ENCODE peak calls at places on chromosomes 7 and 10, in nine cellular contexts. C is breast epithelium, A is sigmoid colon, O is HepG2, F is Panc1, D is transverse colon, K is suprapubic skin, R is stomach, I is SK-N-SH. G is an unnamed sample.
A peak's percentile ranks its signal among the peaks of the same experiment; 100 is the strongest.

GRCh38 chr7:94656925-94657731 is 1.2 kb upstream of the SGCE start:
- DNase-seq in K (no peak), R (no peak), I (no peak), C (no peak), A (no peak), D (no peak), F (no peak), O (no peak), G (peak; percentile 75)

GRCh38 chr7:11373546-11374142 is 400.0 kb downstream of the PHF14 start:
- DNase-seq in I (peak; percentile 14), F (peak; percentile 7), A (no peak), K (no peak), C (no peak), R (no peak), D (no peak), O (peak; percentile 15), G (no peak)

GRCh38 chr7:26369519-26370385 is 78.1 kb downstream of the SNX10 start:
- DNase-seq in A (no peak), K (no peak), D (peak; percentile 20), I (peak; percentile 65), R (no peak), F (no peak), C (no peak), O (peak; percentile 36), G (no peak)

GRCh38 chr10:97788552-97789442 is 17.0 kb upstream of the SFRP5 start:
- DNase-seq in F (no peak), A (no peak), K (no peak), R (peak; percentile 61), C (peak; percentile 57), D (peak; percentile 53), O (peak; percentile 43), I (peak; percentile 80), G (no peak)

GRCh38 chr10:76916536-76916935 is 721.1 kb downstream of the KCNMA1 start:
- DNase-seq in F (no peak), K (no peak), C (no peak), O (no peak), R (no peak), I (no peak), A (no peak), D (no peak), G (no peak)

GRCh38 chr7:117800406-117800805 is 72.8 kb downstream of the CTTNBP2 start:
- DNase-seq in R (no peak), D (no peak), I (no peak), F (no peak), O (no peak), K (no peak), A (no peak), C (no peak), G (no peak)

GRCh38 chr7:30533886-30534285 is 29.3 kb upstream of the GGCT start:
- DNase-seq in C (no peak), O (no peak), R (no peak), I (no peak), K (no peak), F (no peak), A (no peak), D (no peak), G (no peak)

GRCh38 chr10:17210361-17210760 is 8.9 kb upstream of the TRDMT1 start:
- DNase-seq in K (no peak), I (no peak), R (no peak), O (no peak), A (no peak), D (no peak), C (no peak), F (no peak), G (no peak)

GRCh38 chr7:30647589-30647988 is 34.7 kb downstream of the CRHR2 start:
- DNase-seq in A (no peak), F (no peak), C (no peak), I (peak; percentile 29), K (no peak), R (no peak), D (no peak), O (no peak), G (peak; percentile 46)

GRCh38 chr7:417625-417889 is 102.1 kb downstream of the PDGFA start:
- DNase-seq in D (no peak), O (no peak), C (no peak), R (no peak), K (no peak), A (peak; percentile 36), F (no peak), I (no peak), G (no peak)

GRCh38 chr7:53984776-53985175 is 557.4 kb upstream of the VSTM2A start:
- DNase-seq in R (no peak), K (no peak), F (no peak), D (no peak), I (no peak), C (no peak), O (no peak), A (no peak), G (no peak)

GRCh38 chr10:46523119-46523880 is 33.2 kb downstream of the GPRIN2 start:
- DNase-seq in O (no peak), A (peak; percentile 65), K (peak; percentile 83), R (peak; percentile 79), D (peak; percentile 85), F (no peak), C (peak; percentile 69), I (peak; percentile 48), G (peak; percentile 78)

GRCh38 chr7:961546-962400 is 7.3 kb upstream of the ADAP1 start:
- DNase-seq in O (no peak), D (peak; percentile 5), K (no peak), R (no peak), F (no peak), C (no peak), I (peak; percentile 33), A (peak; percentile 62), G (peak; percentile 58)

GRCh38 chr10:92094960-92095359 is 171.4 kb downstream of the BTAF1 start:
- DNase-seq in I (no peak), A (no peak), K (no peak), O (no peak), C (no peak), R (no peak), F (no peak), D (no peak), G (no peak)

GRCh38 chr10:112779025-112779765 is 170.9 kb upstream of the TCF7L2 start:
- DNase-seq in K (no peak), A (no peak), I (no peak), R (no peak), O (no peak), C (no peak), F (no peak), D (no peak), G (no peak)

GRCh38 chr10:102467971-102468438 is 16.7 kb upstream of the C10orf95 start:
- DNase-seq in I (no peak), F (no peak), O (no peak), D (peak; percentile 68), A (no peak), K (no peak), R (peak; percentile 60), C (no peak), G (peak; percentile 79)
- H3K9me3 ChIP-seq in I (no peaks in the 10 kb centered on the region), F (no peaks in the 10 kb centered on the region), O (no peaks in the 10 kb centered on the region), D (no peaks in the 10 kb centered on the region), A (no peaks in the 10 kb centered on the region), K (no peaks in the 10 kb centered on the region), R (no peaks in the 10 kb centered on the region), C (no peaks in the 10 kb centered on the region), G (no peaks in the 10 kb centered on the region)

GRCh38 chr7:151076863-151077704 is 3.5 kb downstream of the FASTK start:
- DNase-seq in I (peak; percentile 85), K (no peak), F (no peak), R (peak; percentile 47), C (no peak), A (no peak), O (no peak), D (no peak), G (peak; percentile 71)
- TF ChIP-seq POLR2AphosphoS5 in I (peak; percentile 61), K (no peak), F (peak; percentile 71), R (no peak), C (no peak), A (no peak), O (no peak), D (no peak), G (peak; percentile 77)

GRCh38 chr10:43647576-43647975 is 1.1 kb downstream of the ZNF32 start:
- DNase-seq in D (no peak), K (no peak), R (no peak), F (no peak), I (no peak), A (no peak), O (peak; percentile 18), C (no peak), G (no peak)
- H3K9me3 ChIP-seq in D (peaks cover 43% of the 10 kb centered on the region), K (peaks cover 34% of the 10 kb centered on the region), R (peaks cover 42% of the 10 kb centered on the region), F (peaks cover 55% of the 10 kb centered on the region), I (peaks cover 27% of the 10 kb centered on the region), A (peaks cover 42% of the 10 kb centered on the region), O (no peaks in the 10 kb centered on the region), C (peaks cover 43% of the 10 kb centered on the region), G (peaks cover 49% of the 10 kb centered on the region)

DNA sequence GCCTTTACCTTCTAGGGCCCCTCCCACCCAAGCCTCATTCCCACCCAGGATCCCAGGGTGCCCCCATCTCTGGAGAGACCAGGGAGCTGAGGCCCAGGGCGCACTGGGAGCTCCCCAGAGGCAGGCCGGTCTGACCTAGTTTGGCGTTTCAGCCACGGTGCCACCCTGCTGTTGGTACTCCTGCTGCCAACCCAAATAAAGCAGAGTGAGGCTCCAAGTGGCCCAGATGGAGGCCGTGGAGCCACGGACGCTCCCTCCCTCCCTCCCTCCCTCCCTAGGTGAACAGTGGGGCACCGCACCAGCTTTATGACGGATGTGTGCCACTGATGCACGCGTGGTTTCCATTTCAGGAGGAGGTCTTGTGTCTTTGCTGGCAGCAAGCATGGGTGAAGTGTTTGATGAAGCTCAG is 1.8 kb downstream of the INPP5A start:
- DNase-seq in F (no peak), A (peak; percentile 88), D (peak; percentile 19), C (no peak), K (no peak), O (no peak), I (no peak), R (peak; percentile 76), G (peak; percentile 86)
- TF ChIP-seq POLR2AphosphoS5 in F (no peak), A (peak; percentile 59), D (no peak), C (no peak), K (no peak), O (no peak), I (no peak), R (peak; percentile 62), G (no peak)

GRCh38 chr7:17486835-17487234 is 188.4 kb downstream of the AHR start:
- DNase-seq in F (no peak), A (no peak), R (no peak), D (no peak), O (peak; percentile 48), C (no peak), K (no peak), I (no peak), G (no peak)
- H3K9me3 ChIP-seq in F (no peaks in the 10 kb centered on the region), A (no peaks in the 10 kb centered on the region), R (no peaks in the 10 kb centered on the region), D (no peaks in the 10 kb centered on the region), O (no peaks in the 10 kb centered on the region), C (no peaks in the 10 kb centered on the region), K (no peaks in the 10 kb centered on the region), I (no peaks in the 10 kb centered on the region), G (no peaks in the 10 kb centered on the region)